ENCODE peak calls at places on chromosomes 7 and 10, in six cellular contexts. G is adrenal gland, Y is testis, M is heart left ventricle, F is gastrocnemius medialis, V is WERI-Rb-1. I is an unnamed sample.

GRCh38 chr7:30459591-30460245 is 18.9 kb downstream of the NOD1 start:
- DNase-seq in V (no peak), F (no peak), G (peak), M (no peak), Y (peak), I (peak)

GRCh38 chr10:70849582-70850016 is 33.9 kb downstream of the SGPL1 start:
- DNase-seq in F (no peak), G (no peak), Y (no peak), M (no peak), V (no peak), I (peak)

GRCh38 chr7:22942191-22942590 is 71.7 kb downstream of the HYCC1 start:
- DNase-seq in M (no peak), F (no peak), Y (no peak), G (no peak), V (no peak), I (no peak)

GRCh38 chr10:21069278-21069677 is 172.2 kb upstream of the NEBL start:
- DNase-seq in V (no peak), M (no peak), G (no peak), Y (no peak), F (no peak), I (no peak)

GRCh38 chr10:17673517-17674051 is 29.6 kb downstream of the STAM start:
- DNase-seq in Y (no peak), G (peak), F (peak), V (no peak), M (no peak), I (peak)

GRCh38 chr7:108002726-108003590 is at the start of gene LAMB1:
- DNase-seq in G (peak), Y (peak), M (peak), F (no peak), V (peak), I (peak)

GRCh38 chr7:2247141-2247985 is 5.3 kb downstream of the NUDT1 start:
- DNase-seq in F (no peak), V (peak), M (no peak), G (no peak), Y (no peak), I (peak)

GRCh38 chr7:117728858-117729257 is 144.4 kb downstream of the CTTNBP2 start:
- DNase-seq in M (no peak), Y (no peak), G (no peak), V (no peak), F (no peak), I (no peak)

GRCh38 chr10:132900211-132900756 is 42.1 kb downstream of the CFAP46 start:
- DNase-seq in G (no peak), F (no peak), V (no peak), Y (no peak), M (peak), I (no peak)

GRCh38 chr7:50994753-50995319 is 212.1 kb upstream of the GRB10 start:
- DNase-seq in F (no peak), V (no peak), Y (no peak), M (no peak), G (no peak), I (no peak)

GRCh38 chr10:29522038-29522855 is 112.5 kb downstream of the SVIL start:
- DNase-seq in F (no peak), Y (no peak), G (peak), M (no peak), V (no peak), I (no peak)

GRCh38 chr7:130486114-130486962 is 5.5 kb upstream of the MEST start:
- DNase-seq in Y (peak), V (peak), F (no peak), G (peak), M (peak), I (no peak)

GRCh38 chr10:96222441-96222840 is 48.9 kb downstream of the BLNK start:
- DNase-seq in F (no peak), M (no peak), G (no peak), V (no peak), Y (no peak), I (no peak)

GRCh38 chr7:100137851-100138760 is 10.6 kb upstream of the LAMTOR4 start:
- DNase-seq in V (no peak), M (no peak), F (no peak), G (no peak), Y (no peak), I (no peak)

GRCh38 chr10:74736029-74736428 is 90.4 kb upstream of the KAT6B start:
- DNase-seq in Y (no peak), G (no peak), F (no peak), M (no peak), V (no peak), I (no peak)

GRCh38 chr10:74738543-74738942 is 87.9 kb upstream of the KAT6B start:
- DNase-seq in G (no peak), F (no peak), V (no peak), Y (no peak), M (no peak), I (no peak)

GRCh38 chr10:74738052-74738451 is 88.3 kb upstream of the KAT6B start:
- DNase-seq in G (no peak), V (no peak), F (no peak), M (no peak), Y (no peak), I (no peak)

GRCh38 chr10:74743401-74743800 is 83.0 kb upstream of the KAT6B start:
- DNase-seq in Y (no peak), G (no peak), M (no peak), V (no peak), F (no peak), I (no peak)

DNA sequence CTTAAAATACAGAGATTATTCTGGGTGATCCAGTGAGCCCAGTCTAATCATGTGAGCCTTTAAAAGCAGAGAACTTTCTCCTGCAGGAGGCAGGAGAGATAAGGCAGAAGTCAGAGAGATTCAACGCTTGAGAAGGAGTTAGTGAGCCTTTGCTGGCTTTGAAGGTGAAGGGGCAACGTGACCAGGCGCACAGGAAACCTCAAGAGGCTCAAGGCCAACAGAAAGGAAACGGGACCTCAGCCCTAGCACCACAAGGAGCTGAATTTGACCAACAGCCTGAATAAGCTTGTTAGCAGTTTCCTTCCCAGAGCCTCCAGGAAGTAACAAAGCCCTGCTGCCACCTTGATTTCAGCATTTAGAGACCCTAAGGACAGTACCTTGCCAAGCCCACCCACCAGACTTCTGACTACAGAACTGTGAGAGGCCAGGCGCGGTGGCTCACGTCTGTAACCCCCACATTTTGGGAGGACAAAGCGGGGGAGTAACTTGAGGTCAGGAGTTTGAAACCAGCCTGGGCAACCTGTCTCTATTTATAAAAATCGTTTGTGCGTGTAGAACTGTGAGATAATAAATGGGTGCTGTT is 87.3 kb upstream of the KAT6B start:
- DNase-seq in V (no peak), F (no peak), M (no peak), Y (peak), G (peak), I (peak)
- H3K4me3 ChIP-seq in V (no peak), F (no peak), M (no peak), Y (no peak), G (no peak), I (no peak)

GRCh38 chr7:64880322-64881297 is 22.5 kb upstream of the ZNF273 start:
- DNase-seq in G (no peak), Y (no peak), V (no peak), F (no peak), M (peak), I (no peak)

GRCh38 chr7:64879800-64880199 is 23.3 kb upstream of the ZNF273 start:
- DNase-seq in F (no peak), M (peak), V (no peak), Y (no peak), G (no peak), I (no peak)

GRCh38 chr7:64882341-64883112 is 20.5 kb upstream of the ZNF273 start:
- DNase-seq in F (peak), M (peak), G (peak), Y (peak), V (no peak), I (peak)

GRCh38 chr7:64883113-64883905 is 19.8 kb upstream of the ZNF273 start:
- DNase-seq in V (no peak), Y (no peak), G (no peak), F (no peak), M (peak), I (no peak)

DNA sequence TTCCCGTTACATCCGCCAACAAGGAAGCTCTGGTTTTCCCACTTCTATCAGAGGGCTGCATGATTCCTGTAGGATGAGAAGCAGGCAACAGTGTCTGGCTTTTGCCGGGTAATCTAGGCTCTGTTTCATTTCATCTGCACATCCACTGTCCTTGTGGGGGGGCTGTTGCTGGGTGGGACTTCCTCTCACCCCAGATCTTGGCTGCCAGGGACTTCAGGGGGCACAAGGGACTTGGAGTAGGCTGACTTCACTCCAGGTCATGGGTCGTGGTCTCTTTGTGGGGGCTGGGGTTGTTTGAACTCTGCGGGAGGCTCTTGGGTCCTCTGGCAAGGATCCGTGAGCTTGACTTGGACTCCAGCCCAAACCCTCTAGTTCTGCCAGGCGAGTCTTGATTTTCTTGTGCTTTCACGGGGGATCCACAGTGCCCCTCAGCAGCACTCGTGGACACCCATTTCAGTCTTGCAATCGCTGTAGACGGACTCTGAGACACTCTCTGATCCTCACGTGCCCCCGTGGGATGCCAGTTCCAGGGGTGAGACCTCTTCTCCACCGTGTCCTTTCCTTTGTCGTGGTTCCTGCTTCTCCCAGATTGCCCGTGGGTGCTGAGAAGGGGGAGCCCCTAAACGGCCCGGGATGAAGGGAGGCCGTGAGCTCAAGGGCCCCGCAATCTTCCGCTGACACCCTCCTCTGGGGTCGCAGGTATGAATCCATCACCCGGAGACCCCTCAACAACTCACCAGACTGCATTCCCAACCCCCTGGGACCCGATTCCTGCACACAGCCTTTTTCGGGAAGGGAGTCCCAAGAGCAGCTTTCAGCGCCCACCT is 21.4 kb upstream of the ZNF273 start:
- DNase-seq in F (no peak), Y (no peak), G (no peak), V (no peak), M (peak), I (no peak)
- TF ChIP-seq CTCF in F (no peak), Y (no peak), G (no peak), V (no peak), M (no peak), I (no peak)

GRCh38 chr10:99427566-99428150 is 2.8 kb downstream of the GOT1 start:
- DNase-seq in M (no peak), Y (no peak), G (no peak), F (no peak), V (no peak), I (no peak)

GRCh38 chr10:99422697-99423096 is 7.7 kb downstream of the GOT1 start:
- DNase-seq in F (no peak), Y (no peak), G (no peak), M (no peak), V (no peak), I (no peak)

GRCh38 chr10:99426689-99427088 is 3.7 kb downstream of the GOT1 start:
- DNase-seq in Y (no peak), M (no peak), G (no peak), V (no peak), F (no peak), I (no peak)

GRCh38 chr10:99421233-99421739 is 9.1 kb downstream of the GOT1 start:
- DNase-seq in V (no peak), M (no peak), G (no peak), Y (no peak), F (no peak), I (no peak)

GRCh38 chr10:99425204-99425603 is 5.2 kb downstream of the GOT1 start:
- DNase-seq in V (no peak), M (no peak), Y (no peak), F (no peak), G (no peak), I (no peak)
- H3K4me3 ChIP-seq in V (no peak), M (no peak), Y (no peak), F (no peak), G (no peak), I (no peak)

GRCh38 chr7:151235091-151235787 is 3.0 kb downstream of the CHPF2 start:
- DNase-seq in M (no peak), G (no peak), Y (no peak), V (no peak), F (no peak), I (no peak)

GRCh38 chr7:151236406-151236805 is 4.1 kb downstream of the CHPF2 start:
- DNase-seq in Y (no peak), G (no peak), V (no peak), F (no peak), M (no peak), I (no peak)

GRCh38 chr7:151238924-151239836 is 6.9 kb downstream of the CHPF2 start:
- DNase-seq in M (no peak), V (no peak), F (no peak), Y (no peak), G (no peak), I (no peak)

GRCh38 chr7:151238190-151238810 is 6.0 kb downstream of the CHPF2 start:
- DNase-seq in V (no peak), M (no peak), G (no peak), Y (no peak), F (no peak), I (no peak)

DNA sequence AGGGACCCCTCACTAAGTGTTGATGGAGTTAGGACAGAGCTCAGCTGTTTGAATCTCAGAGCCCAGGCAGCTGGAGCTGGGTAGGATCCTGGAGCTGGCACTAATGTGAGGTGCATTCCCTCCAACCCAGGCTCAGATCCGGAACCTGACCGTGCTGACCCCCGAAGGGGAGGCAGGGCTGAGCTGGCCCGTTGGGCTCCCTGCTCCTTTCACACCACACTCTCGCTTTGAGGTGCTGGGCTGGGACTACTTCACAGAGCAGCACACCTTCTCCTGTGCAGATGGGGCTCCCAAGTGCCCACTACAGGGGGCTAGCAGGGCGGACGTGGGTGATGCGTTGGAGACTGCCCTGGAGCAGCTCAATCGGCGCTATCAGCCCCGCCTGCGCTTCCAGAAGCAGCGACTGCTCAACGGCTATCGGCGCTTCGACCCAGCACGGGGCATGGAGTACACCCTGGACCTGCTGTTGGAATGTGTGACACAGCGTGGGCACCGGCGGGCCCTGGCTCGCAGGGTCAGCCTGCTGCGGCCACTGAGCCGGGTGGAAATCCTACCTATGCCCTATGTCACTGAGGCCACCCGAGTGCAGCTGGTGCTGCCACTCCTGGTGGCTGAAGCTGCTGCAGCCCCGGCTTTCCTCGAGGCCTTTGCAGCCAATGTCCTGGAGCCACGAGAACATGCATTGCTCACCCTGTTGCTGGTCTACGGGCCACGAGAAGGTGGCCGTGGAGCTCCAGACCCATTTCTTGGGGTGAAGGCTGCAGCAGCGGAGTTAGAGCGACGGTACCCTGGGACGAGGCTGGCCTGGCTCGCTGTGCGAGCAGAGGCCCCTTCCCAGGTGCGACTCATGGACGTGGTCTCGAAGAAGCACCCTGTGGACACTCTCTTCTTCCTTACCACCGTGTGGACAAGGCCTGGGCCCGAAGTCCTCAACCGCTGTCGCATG is 5.2 kb downstream of the CHPF2 start:
- DNase-seq in M (no peak), G (no peak), F (no peak), V (no peak), Y (no peak), I (no peak)
- TF ChIP-seq CTCF in M (no peak), G (no peak), F (no peak), V (peak), Y (no peak), I (no peak)

GRCh38 chr10:34622914-34623313 is 192.2 kb downstream of the PARD3 start:
- DNase-seq in V (no peak), G (no peak), Y (no peak), M (no peak), F (no peak), I (no peak)
- H3K4me3 ChIP-seq in V (no peak), G (no peak), Y (no peak), M (no peak), F (no peak), I (no peak)

GRCh38 chr7:112969946-112970345 is 116.7 kb downstream of the GPR85 start:
- DNase-seq in V (no peak), Y (no peak), M (no peak), F (no peak), G (no peak), I (no peak)

GRCh38 chr7:112965506-112965905 is 121.1 kb downstream of the GPR85 start:
- DNase-seq in V (no peak), G (no peak), M (no peak), F (no peak), Y (no peak), I (peak)

GRCh38 chr7:112970771-112971170 is 115.9 kb downstream of the GPR85 start:
- DNase-seq in M (no peak), V (no peak), Y (no peak), G (no peak), F (no peak), I (no peak)
- TF ChIP-seq CTCF in M (no peak), V (no peak), Y (no peak), G (no peak), F (no peak), I (peak)

DNA sequence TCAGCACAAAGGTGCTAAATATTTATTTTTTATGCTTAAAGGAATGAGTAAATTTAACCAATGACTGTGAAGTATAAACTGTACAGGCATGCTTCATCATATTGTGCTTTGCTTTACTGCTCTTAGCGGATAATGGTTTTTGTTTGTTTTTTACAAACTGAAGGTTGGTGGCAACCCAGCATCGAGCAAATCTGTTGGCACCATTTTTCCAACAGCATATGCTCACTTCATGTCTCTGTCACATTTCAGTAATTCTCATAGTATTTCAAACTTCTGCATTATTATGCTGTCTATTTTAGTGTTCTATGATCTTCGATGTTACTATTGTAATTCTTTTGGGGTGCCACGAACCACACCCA is 22.8 kb downstream of the BRAF start:
- DNase-seq in F (no peak), G (no peak), V (no peak), Y (no peak), M (no peak), I (no peak)
- H3K4me3 ChIP-seq in F (no peak), G (no peak), V (no peak), Y (no peak), M (no peak), I (no peak)

DNA sequence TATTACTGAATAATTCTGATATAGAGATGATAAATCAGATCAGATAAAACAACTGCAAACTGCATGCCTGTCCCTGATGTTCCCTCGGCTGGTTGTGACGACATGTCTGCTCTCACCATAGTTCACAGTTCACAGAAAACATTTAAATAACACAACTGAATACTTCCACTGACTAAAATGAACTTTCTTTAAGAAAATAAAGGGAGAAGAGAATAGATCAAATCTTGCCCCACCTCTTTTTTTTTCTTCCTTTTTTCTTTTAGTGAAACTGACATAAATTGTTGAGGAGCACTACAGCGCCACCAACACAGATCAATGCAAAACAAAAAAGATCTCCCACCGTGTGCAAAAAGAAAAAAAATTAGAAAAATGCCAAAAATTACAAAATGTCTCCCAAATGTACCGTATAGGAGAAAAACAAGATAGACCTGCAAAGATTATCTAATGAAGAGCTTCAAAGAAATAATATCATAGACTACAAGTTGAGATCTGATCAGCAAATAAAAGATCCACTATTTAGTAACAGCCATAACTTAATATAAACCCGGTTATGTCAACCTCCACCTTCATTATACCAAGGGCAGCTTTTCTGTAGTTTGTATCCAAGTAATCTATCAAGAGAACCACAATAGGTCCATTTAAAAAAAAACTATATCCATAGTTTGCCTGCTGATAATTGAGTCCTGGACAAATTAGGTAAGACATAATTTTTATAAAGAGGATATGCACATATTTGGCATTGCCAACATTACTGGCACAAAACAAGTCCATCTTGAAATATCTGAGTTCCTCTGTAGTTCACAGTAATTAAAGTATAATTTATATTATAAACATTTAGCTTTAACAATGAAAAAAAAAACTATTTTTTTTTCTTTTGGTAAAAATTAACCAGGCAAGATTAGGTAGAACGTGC is 30.8 kb upstream of the EPC1 start:
- DNase-seq in V (no peak), G (peak), F (peak), M (peak), Y (peak), I (peak)
- TF ChIP-seq CTCF in V (no peak), G (peak), F (peak), M (peak), Y (no peak), I (peak)